ENCODE peak calls at places on chromosomes 1 and 21, in ten cellular contexts. G is Peyer's patch, R is brain microvascular endothelial cell, D is GM06990, E is astrocyte of the cerebellum, T is upper lobe of right lung, Z is cardiac muscle cell, M is A549, W is AG04450, H is GM23338. A is an unnamed sample.
A peak's percentile ranks its signal among the peaks of the same experiment; 100 is the strongest.

GRCh38 chr1:960371-961131 is at the start of gene KLHL17:
- DNase-seq in E (no peak), R (peak; percentile 62), T (peak; percentile 90), Z (peak; percentile 78), M (no peak), D (peak; percentile 85), H (peak; percentile 89), W (no peak), G (peak; percentile 82), A (no peak)

GRCh38 chr1:154170547-154171221 is 15.8 kb upstream of the NUP210L start:
- DNase-seq in H (no peak), E (no peak), T (no peak), D (no peak), G (no peak), M (no peak), R (no peak), Z (no peak), W (no peak), A (no peak)

GRCh38 chr1:42143875-42144274 is 9.3 kb upstream of the GUCA2B start:
- DNase-seq in G (no peak), Z (no peak), H (no peak), T (no peak), M (no peak), W (no peak), D (no peak), E (no peak), R (no peak), A (no peak)

GRCh38 chr21:45957986-45958610 is 23.5 kb upstream of the COL6A1 start:
- DNase-seq in E (no peak), T (no peak), M (no peak), R (peak; percentile 28), H (no peak), Z (no peak), W (no peak), D (no peak), G (no peak), A (no peak)

GRCh38 chr1:221169447-221169889 is 290.2 kb downstream of the HLX start:
- DNase-seq in D (no peak), Z (peak; percentile 9), R (peak; percentile 14), E (peak; percentile 50), W (peak; percentile 6), G (no peak), T (no peak), H (peak; percentile 87), M (no peak), A (no peak)

GRCh38 chr1:17405898-17406759 is 33.3 kb downstream of the RCC2 start:
- DNase-seq in T (peak; percentile 79), E (peak; percentile 27), H (peak; percentile 90), G (peak; percentile 76), D (no peak), Z (peak; percentile 82), W (peak; percentile 8), R (peak; percentile 46), M (peak; percentile 70), A (no peak)

GRCh38 chr1:31027693-31028526 is 37.6 kb downstream of the PUM1 start:
- DNase-seq in D (peak; percentile 33), T (no peak), E (no peak), H (no peak), M (no peak), W (no peak), Z (peak; percentile 36), G (no peak), R (no peak), A (no peak)

GRCh38 chr1:53470155-53470554 is 11.0 kb downstream of the DMRTB1 start:
- DNase-seq in R (peak; percentile 69), G (peak; percentile 77), W (peak; percentile 27), D (no peak), E (peak; percentile 55), Z (peak; percentile 82), H (peak; percentile 97), T (peak; percentile 78), M (peak; percentile 52), A (peak; percentile 42)

GRCh38 chr1:226738995-226739695 is at the start of gene ITPKB:
- DNase-seq in G (peak; percentile 72), E (peak; percentile 73), Z (peak; percentile 21), W (peak; percentile 38), D (peak; percentile 68), R (peak; percentile 24), T (peak; percentile 71), M (no peak), H (peak; percentile 48), A (no peak)

GRCh38 chr1:216582151-216582550 is 141.1 kb downstream of the ESRRG start:
- DNase-seq in W (no peak), G (no peak), T (no peak), M (no peak), H (no peak), E (no peak), R (no peak), Z (no peak), D (no peak), A (no peak)

GRCh38 chr1:34681481-34682451 is 73.1 kb upstream of the GJB5 start:
- DNase-seq in M (peak; percentile 35), E (peak; percentile 11), G (no peak), R (peak; percentile 51), D (no peak), H (peak; percentile 90), T (no peak), W (peak; percentile 4), Z (peak; percentile 62), A (peak; percentile 6)

DNA sequence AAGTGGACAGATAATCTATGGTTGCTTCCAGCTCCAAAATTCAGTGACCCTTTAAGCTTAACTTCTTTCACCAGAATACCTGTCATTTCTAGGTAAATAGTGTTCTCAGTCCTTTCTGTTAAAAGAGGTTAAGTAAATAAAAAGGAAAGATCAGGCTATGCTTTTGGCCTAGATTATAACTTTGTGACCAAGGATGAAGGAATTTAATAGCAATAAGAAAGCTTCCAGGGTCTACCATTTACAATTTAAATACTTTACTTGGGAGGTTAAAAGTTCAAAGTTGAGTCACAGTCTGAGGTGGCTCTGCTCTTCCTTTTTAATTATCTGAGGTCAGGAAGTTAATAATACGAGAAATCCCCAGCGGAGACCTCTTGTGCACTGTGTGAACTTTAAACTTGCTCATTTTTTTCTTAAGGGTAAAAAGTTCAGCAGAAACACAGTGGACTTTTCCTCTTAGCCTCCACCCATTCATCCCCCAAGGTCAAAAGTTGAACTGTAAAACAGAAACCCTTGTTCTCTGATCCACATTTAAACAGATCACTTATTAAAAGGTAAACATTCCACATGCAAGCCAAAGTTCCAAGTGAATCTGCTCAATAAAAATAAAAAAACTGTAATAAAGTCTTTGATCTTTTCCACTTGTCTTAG is 187.1 kb downstream of the NRIP1 start:
- DNase-seq in G (no peak), W (no peak), T (no peak), E (no peak), M (no peak), Z (no peak), H (no peak), R (peak; percentile 53), D (peak; percentile 39), A (no peak)
- H3K4me3 ChIP-seq in G (no peak overlapping the region), W (no peak overlapping the region), T (no peak overlapping the region), E (no peak overlapping the region), M (no peak overlapping the region), Z (no peak overlapping the region), H (no peak overlapping the region), R (no peak overlapping the region), D (no peak overlapping the region), A (no peak overlapping the region)

GRCh38 chr1:32786856-32787255 is 30.3 kb downstream of the YARS1 start:
- DNase-seq in G (no peak), H (no peak), D (no peak), W (no peak), E (no peak), M (no peak), Z (no peak), T (no peak), R (no peak), A (no peak)
- TF ChIP-seq CTCF in G (no peak), H (peak; percentile 36), D (peak; percentile 32), W (peak; percentile 39), E (peak; percentile 41), M (peak; percentile 24), Z (peak; percentile 27), T (peak; percentile 37), R (peak; percentile 48), A (peak; percentile 43)

DNA sequence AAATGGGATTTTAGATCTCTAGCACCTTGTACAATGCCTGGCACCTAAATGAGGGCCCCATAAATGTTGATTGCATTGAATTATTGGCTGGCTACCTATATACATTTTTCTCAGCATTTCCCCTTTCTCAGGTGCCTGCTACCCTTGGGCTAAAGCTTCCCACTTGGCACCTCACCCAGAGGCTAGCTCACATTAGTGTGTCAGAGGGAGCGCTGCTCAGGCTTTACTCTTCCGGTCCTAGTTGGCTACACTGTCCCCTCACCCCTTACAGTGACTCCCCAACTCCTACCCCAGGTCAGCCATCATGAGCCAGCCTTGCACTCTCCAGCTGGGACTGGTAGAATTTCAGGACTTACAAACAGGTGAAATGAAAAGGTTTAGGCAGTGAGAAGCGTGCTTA is 9.5 kb downstream of the TRAF5 start:
- DNase-seq in Z (no peak), T (no peak), G (no peak), W (no peak), H (no peak), M (no peak), R (no peak), E (no peak), D (no peak), A (no peak)
- H3K4me3 ChIP-seq in Z (no peak overlapping the region), T (no peak overlapping the region), G (no peak overlapping the region), W (no peak overlapping the region), H (no peak overlapping the region), M (no peak overlapping the region), R (no peak overlapping the region), E (no peak overlapping the region), D (peak overlapping the region; percentile 6), A (no peak overlapping the region)

DNA sequence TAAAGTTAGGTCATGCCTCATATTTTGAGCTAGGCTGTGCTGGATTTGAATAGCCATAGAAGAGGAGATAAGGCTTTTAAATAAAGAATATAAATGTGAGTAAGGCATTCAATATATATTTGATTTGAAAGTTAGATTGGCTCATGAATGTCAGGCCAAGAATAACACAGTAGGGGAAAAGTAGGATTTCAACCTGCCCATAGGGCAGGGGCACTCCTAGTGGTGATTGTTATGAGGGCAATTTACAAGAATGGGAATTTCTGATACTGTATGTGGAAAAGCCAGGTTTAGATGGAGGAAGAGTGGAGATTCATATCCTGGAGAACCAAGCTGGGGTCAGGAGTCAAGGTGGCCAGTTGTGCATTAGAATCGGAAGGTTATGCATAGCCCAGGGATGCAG is 74.9 kb downstream of the DNAH14 start:
- DNase-seq in G (no peak), E (no peak), D (no peak), R (no peak), H (peak; percentile 30), W (no peak), M (peak; percentile 1), T (no peak), Z (no peak), A (no peak)
- TF ChIP-seq CTCF in G (no peak), E (peak; percentile 37), D (peak; percentile 21), R (peak; percentile 45), H (peak; percentile 71), W (peak; percentile 43), M (peak; percentile 15), T (no peak), Z (peak; percentile 9), A (peak; percentile 54)